ENCODE peak calls at places on chromosomes 12 and 14, in six cellular contexts. R is MM.1S, U is body of pancreas, B is fibroblast of pulmonary artery, X is AG10803, Z is tibial nerve. A is an unnamed sample.

GRCh38 chr12:991350-992278 is 591 bp downstream of the ERC1 start:
- DNase-seq in X (no peak), Z (peak), R (no peak), B (peak), U (no peak), A (peak)

GRCh38 chr12:90896164-90896563 is 58.8 kb downstream of the CCER1 start:
- DNase-seq in U (no peak), R (no peak), X (peak), Z (no peak), B (peak), A (peak)

GRCh38 chr12:30694412-30694955 is 1.2 kb downstream of the IPO8 start:
- DNase-seq in X (no peak), R (peak), B (no peak), Z (no peak), U (no peak), A (peak)

GRCh38 chr14:69818760-69819191 is 21.7 kb upstream of the SLC10A1 start:
- DNase-seq in U (peak), Z (peak), R (peak), B (peak), X (peak), A (peak)

GRCh38 chr12:78871566-78871965 is 7.0 kb downstream of the SYT1 start:
- DNase-seq in Z (no peak), U (no peak), X (no peak), R (no peak), B (peak), A (peak)

GRCh38 chr14:56514663-56515371 is 64.8 kb upstream of the TMEM260 start:
- DNase-seq in R (no peak), Z (no peak), U (no peak), X (peak), B (peak), A (peak)

GRCh38 chr14:38207830-38208815 is at the start of gene SSTR1:
- DNase-seq in U (peak), B (peak), Z (no peak), X (peak), R (no peak), A (peak)

GRCh38 chr14:54660712-54661111 is 93.8 kb downstream of the SAMD4A start:
- DNase-seq in X (no peak), Z (no peak), R (no peak), U (no peak), B (no peak), A (no peak)

GRCh38 chr14:21136024-21136423 is 19.8 kb downstream of the OR5AU1 start:
- DNase-seq in U (no peak), R (peak), Z (no peak), B (peak), X (peak), A (peak)

GRCh38 chr14:94975366-94975765 is 182.0 kb downstream of the DICER1 start:
- DNase-seq in R (no peak), B (no peak), U (no peak), Z (no peak), X (no peak), A (no peak)

GRCh38 chr12:37547611-37548010 is 769.0 kb upstream of the ALG10B start:
- DNase-seq in B (no peak), R (no peak), X (no peak), U (no peak), Z (no peak), A (no peak)

GRCh38 chr14:95319312-95320075 is at the start of gene CLMN:
- DNase-seq in Z (no peak), U (peak), R (peak), B (peak), X (peak), A (peak)

GRCh38 chr12:89524201-89525001 is at the start of gene GALNT4:
- DNase-seq in X (peak), B (peak), U (peak), R (peak), Z (peak), A (peak)

GRCh38 chr14:68730811-68731425 is 61.9 kb downstream of the ZFP36L1 start:
- DNase-seq in U (no peak), R (no peak), X (no peak), Z (no peak), B (no peak), A (no peak)

GRCh38 chr12:116959845-116960514 is 49.2 kb downstream of the FBXW8 start:
- DNase-seq in X (no peak), Z (no peak), R (peak), U (no peak), B (no peak), A (no peak)

GRCh38 chr12:123395236-123395635 is 11.3 kb downstream of the KMT5A start:
- DNase-seq in R (no peak), B (no peak), Z (no peak), U (no peak), X (no peak), A (no peak)

GRCh38 chr12:121637231-121637914 is 11.0 kb downstream of the ORAI1 start:
- DNase-seq in R (no peak), X (no peak), U (no peak), B (no peak), Z (no peak), A (no peak)

GRCh38 chr14:59275668-59276067 is 87.2 kb downstream of the DAAM1 start:
- DNase-seq in U (no peak), R (no peak), Z (no peak), X (peak), B (peak), A (peak)

GRCh38 chr12:123264642-123265041 is 7.0 kb downstream of the CDK2AP1 start:
- DNase-seq in B (no peak), U (no peak), X (no peak), R (no peak), Z (no peak), A (no peak)

GRCh38 chr14:50741571-50741970 is 73.5 kb upstream of the SAV1 start:
- DNase-seq in B (peak), X (no peak), Z (no peak), R (peak), U (no peak), A (peak)

GRCh38 chr12:52203126-52203921 is 11.5 kb upstream of the KRT80 start:
- DNase-seq in R (no peak), Z (peak), U (peak), B (peak), X (peak), A (peak)

GRCh38 chr12:21656931-21657335 is 709 bp downstream of the LDHB start:
- DNase-seq in X (peak), R (peak), B (peak), U (peak), Z (peak), A (peak)

GRCh38 chr14:80621701-80622100 is 319.8 kb downstream of the CEP128 start:
- DNase-seq in X (peak), B (peak), U (no peak), Z (no peak), R (no peak), A (peak)

GRCh38 chr12:51473947-51474346 is 49.3 kb downstream of the SLC4A8 start:
- DNase-seq in Z (no peak), R (no peak), U (no peak), X (no peak), B (no peak), A (no peak)

GRCh38 chr12:52320784-52321400 is at the start of gene KRT83:
- DNase-seq in Z (no peak), X (no peak), B (no peak), U (no peak), R (no peak), A (no peak)

GRCh38 chr12:3959799-3960560 is 86.8 kb upstream of the PARP11 start:
- DNase-seq in B (no peak), X (no peak), R (no peak), U (no peak), Z (no peak), A (no peak)

GRCh38 chr12:66014818-66015217 is 115.7 kb downstream of the LLPH start:
- DNase-seq in U (no peak), R (no peak), B (peak), X (peak), Z (no peak), A (peak)

DNA sequence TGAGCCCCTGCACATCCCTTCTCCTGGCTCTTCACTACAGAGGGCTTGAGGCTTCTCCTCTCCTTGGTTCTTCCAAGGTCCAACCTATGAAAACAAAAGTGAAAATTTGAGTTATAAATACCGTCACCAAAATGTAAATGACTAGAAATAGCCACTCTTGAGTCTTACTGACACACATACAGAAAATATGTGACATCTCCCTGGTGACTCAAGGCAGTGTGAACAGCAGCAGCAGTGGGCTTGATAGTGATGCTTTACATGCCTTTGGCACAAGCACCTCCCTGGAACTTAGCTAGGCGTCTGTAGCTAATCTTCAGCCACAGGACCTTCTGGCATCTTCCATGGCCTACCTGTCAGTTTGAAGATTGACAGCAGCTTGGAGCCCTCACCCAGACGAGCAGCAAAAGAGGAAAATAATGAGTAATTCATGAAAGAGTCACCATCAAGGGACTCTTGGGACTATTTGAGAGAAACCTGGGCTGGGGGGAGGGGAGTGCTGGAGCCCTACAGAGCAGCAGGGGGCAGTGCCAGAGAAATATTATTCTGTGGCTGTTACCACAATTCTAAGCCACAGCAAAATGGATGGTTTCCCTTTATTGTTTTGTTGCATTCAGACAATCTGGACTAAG is 158.0 kb downstream of the KCNK10 start:
- DNase-seq in U (no peak), B (no peak), R (no peak), X (no peak), Z (no peak), A (no peak)
- TF ChIP-seq CTCF in U (no peak), B (no peak), R (no peak), X (no peak), Z (no peak), A (no peak)

GRCh38 chr14:93049867-93050331 is 65.8 kb downstream of the ITPK1 start:
- DNase-seq in Z (no peak), X (no peak), R (no peak), U (peak), B (peak), A (no peak)
- H3K4me3 ChIP-seq in Z (no peak), X (no peak), R (no peak), U (no peak), B (no peak), A (no peak)

DNA sequence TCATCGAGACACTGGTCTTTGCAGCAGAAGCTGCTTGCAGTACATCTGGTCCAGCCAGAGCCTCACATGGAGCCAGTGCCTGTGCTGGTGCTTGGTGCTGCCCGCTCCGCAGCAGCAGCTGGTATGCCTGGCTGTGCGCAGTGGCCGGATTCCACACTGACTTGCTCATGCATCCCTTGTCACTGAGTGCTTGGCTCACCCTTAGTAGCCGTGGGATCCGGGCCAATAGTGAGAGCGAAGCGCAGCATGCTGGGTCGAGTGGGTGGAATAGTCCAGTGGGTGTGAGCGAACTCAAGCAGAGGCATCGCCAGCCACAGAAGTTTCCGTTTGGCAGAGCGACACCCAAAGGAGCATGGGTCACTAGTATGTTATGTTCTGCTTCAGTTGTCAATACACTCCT is 10.1 kb upstream of the FBXO33 start:
- DNase-seq in R (no peak), X (peak), B (no peak), Z (no peak), U (no peak), A (no peak)
- TF ChIP-seq CTCF in R (no peak), X (no peak), B (no peak), Z (no peak), U (no peak), A (no peak)

DNA sequence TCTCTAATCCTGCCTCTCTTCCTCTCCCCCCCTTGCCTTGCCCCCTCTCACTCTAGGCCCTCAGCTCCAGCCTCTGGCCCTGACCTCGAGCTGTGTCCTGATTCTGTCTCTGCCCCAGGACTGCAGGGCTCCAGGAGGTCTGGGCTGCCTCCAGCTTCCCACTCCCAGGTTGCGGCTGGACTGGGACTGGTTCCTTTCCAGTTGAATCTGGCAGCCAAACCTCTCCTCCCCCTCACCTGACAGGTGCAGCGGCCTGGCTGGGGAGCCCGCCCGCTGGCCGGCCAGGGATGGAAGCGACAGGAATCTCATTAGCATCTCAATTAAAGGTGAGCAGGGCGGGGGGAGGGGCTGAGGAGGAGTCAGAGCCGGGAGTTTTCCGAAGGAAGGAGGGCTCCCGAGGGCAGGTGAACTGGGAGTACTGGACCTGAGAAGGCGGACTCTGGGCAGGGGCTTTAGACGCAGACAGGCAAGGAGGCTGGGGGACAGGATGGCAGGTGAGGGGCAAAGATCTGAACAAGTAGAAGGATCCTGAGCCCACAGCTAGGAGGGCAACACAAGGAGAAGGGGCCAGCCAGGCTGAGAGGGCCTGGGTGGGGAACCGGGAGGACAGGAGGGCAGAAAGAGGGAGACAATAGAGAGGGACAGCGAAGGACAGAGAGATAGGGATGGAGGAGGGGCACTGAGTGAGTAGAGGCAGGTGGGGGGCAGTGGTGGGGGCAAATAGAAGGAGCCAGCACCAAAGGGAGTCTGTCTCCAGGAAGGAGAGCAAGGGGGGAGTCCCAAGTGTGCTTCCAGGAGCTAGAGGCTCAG is at the start of gene SCNN1A:
- DNase-seq in Z (no peak), X (no peak), B (no peak), R (no peak), U (peak), A (no peak)
- H3K4me3 ChIP-seq in Z (peak), X (no peak), B (no peak), R (no peak), U (no peak), A (no peak)

DNA sequence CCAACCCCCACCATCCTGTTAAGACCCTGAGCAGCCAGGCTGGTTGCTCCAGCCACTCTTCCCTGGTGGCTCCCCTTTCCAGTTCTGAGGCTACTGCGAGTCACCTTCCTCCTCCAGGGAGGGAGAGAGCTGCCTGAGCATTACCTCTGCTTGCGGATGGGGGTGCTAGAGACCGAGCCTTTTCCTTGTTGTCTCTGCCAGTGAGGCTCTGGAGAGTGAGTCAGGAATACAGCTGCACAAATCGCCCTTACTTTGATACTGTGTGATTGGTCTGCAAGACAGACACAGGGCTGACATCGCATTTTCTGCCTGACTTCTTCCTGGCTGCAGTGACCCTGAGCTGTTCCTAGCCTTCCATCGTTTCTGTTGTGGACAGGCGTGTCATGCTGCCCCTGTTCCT is 94.3 kb downstream of the SLC25A47 start:
- DNase-seq in B (peak), X (peak), R (no peak), U (peak), Z (peak), A (peak)
- TF ChIP-seq CTCF in B (peak), X (peak), R (no peak), U (peak), Z (peak), A (peak)

DNA sequence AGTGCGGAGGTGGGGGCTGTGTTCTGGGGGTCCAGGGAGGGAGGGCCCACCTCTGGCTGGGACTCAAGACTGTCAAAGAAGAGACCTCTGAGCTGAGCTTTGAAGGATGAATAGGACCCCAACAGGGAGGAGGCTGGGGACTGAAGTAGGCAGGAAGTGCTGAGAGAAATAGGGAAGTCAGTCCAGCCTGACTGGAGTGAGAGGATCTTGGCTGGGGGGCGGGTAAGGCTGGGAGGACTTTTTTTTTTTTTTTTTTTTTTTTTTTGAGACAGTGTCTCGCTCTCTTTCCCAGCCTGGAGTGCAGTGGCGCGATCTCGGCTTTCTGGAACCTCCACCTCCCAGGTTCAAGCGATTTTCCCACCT is 8.0 kb upstream of the RACGAP1 start:
- DNase-seq in U (no peak), B (no peak), Z (no peak), X (no peak), R (no peak), A (no peak)
- H3K4me3 ChIP-seq in U (no peak), B (no peak), Z (peak), X (no peak), R (no peak), A (no peak)

GRCh38 chr14:105301103-105301914 is 508 bp upstream of the BRF1 start:
- DNase-seq in R (peak), B (peak), U (peak), Z (peak), X (peak), A (peak)
- TF ChIP-seq CTCF in R (no peak), B (no peak), U (no peak), Z (no peak), X (no peak), A (no peak)

GRCh38 chr14:104524726-104525125 is 54.8 kb upstream of the C14orf180 start:
- DNase-seq in R (no peak), Z (no peak), X (no peak), U (no peak), B (no peak), A (no peak)

GRCh38 chr14:104528496-104528895 is 51.1 kb upstream of the C14orf180 start:
- DNase-seq in Z (no peak), U (no peak), X (no peak), B (no peak), R (no peak), A (no peak)

GRCh38 chr14:104523546-104523935 is 56.0 kb upstream of the C14orf180 start:
- DNase-seq in Z (no peak), B (no peak), X (no peak), R (no peak), U (no peak), A (no peak)

GRCh38 chr14:104527857-104528459 is 51.6 kb upstream of the C14orf180 start:
- DNase-seq in B (no peak), R (no peak), U (no peak), X (no peak), Z (no peak), A (no peak)

DNA sequence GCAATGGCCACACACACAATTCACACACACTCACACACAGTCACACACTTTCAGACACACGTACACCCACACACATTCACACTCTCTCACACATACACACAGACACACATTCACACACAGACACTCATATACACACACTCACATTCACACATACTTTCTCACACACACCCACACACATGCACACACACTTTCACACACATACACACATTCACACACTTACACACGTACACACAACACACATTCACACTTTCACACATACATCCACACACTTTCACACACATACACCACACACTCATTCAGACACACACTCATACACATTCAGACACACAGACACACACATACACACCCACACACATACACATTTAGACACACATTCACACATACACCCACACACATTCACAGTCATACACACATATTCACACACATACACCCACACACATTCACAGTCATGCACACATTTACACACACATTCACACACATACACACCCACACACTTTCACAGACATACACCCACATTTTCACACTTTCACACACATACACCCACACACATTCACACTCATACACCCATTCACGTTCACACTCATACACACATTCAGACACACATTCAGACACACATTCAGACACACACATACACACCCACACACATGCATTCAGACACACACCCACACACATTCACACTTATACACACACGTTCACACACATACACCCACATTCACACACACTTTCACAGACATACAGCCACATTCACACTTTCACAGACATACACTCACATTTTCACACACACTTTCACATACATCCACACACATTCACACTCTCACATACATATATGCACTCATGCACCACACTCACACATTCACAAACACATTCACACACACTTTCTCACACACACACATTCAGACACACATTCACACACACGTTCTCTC is 52.6 kb upstream of the C14orf180 start:
- DNase-seq in Z (no peak), R (no peak), X (no peak), U (no peak), B (no peak), A (no peak)
- H3K4me3 ChIP-seq in Z (no peak), R (no peak), X (no peak), U (no peak), B (no peak), A (no peak)

GRCh38 chr12:130041983-130042812 is 120.1 kb upstream of the FZD10 start:
- DNase-seq in R (no peak), U (peak), Z (no peak), B (no peak), X (no peak), A (no peak)
- TF ChIP-seq CTCF in R (no peak), U (peak), Z (peak), B (no peak), X (no peak), A (no peak)

A was measured in fibroblast of the aortic adventitia.